ENCODE peak calls at places on chromosome 12, in six cellular contexts. One of them, this sample, is unnamed.

GRCh38 chr12:52364061-52364460 is 3.2 kb downstream of the KRT85 start:
- DNase-seq in CD4-positive, alpha-beta T cell: no peak
- DNase-seq in right lobe of liver: no peak
- DNase-seq in GM23338: no peak
- DNase-seq in RWPE1: no peak
- DNase-seq in lower lobe of right lung: no peak
- DNase-seq in this sample: no peak

GRCh38 chr12:13383379-13383778 is 186.9 kb downstream of the EMP1 start:
- DNase-seq in GM23338: no peak
- DNase-seq in right lobe of liver: peak
- DNase-seq in CD4-positive, alpha-beta T cell: no peak
- DNase-seq in lower lobe of right lung: no peak
- DNase-seq in RWPE1: peak
- DNase-seq in this sample: no peak

GRCh38 chr12:40192704-40193255 is 32.0 kb upstream of the LRRK2 start:
- DNase-seq in lower lobe of right lung: no peak
- DNase-seq in RWPE1: no peak
- DNase-seq in GM23338: no peak
- DNase-seq in CD4-positive, alpha-beta T cell: no peak
- DNase-seq in right lobe of liver: no peak
- DNase-seq in this sample: no peak

GRCh38 chr12:31506907-31507306 is 84.0 kb downstream of the DENND5B start:
- DNase-seq in lower lobe of right lung: no peak
- DNase-seq in CD4-positive, alpha-beta T cell: no peak
- DNase-seq in GM23338: peak
- DNase-seq in right lobe of liver: no peak
- DNase-seq in RWPE1: no peak
- DNase-seq in this sample: no peak

GRCh38 chr12:76266797-76267196 is 81.4 kb downstream of the BBS10 start:
- DNase-seq in GM23338: no peak
- DNase-seq in lower lobe of right lung: peak
- DNase-seq in RWPE1: peak
- DNase-seq in CD4-positive, alpha-beta T cell: no peak
- DNase-seq in right lobe of liver: no peak
- DNase-seq in this sample: no peak

GRCh38 chr12:117032593-117033381 is 66.4 kb downstream of the TESC start:
- DNase-seq in lower lobe of right lung: no peak
- DNase-seq in RWPE1: no peak
- DNase-seq in GM23338: peak
- DNase-seq in right lobe of liver: no peak
- DNase-seq in CD4-positive, alpha-beta T cell: no peak
- DNase-seq in this sample: no peak

GRCh38 chr12:6095269-6095668 is 29.2 kb downstream of the VWF start:
- DNase-seq in CD4-positive, alpha-beta T cell: no peak
- DNase-seq in RWPE1: no peak
- DNase-seq in right lobe of liver: no peak
- DNase-seq in lower lobe of right lung: no peak
- DNase-seq in GM23338: no peak
- DNase-seq in this sample: no peak

GRCh38 chr12:50354908-50355307 is 41.5 kb downstream of the FAM186A start:
- DNase-seq in GM23338: no peak
- DNase-seq in RWPE1: no peak
- DNase-seq in CD4-positive, alpha-beta T cell: no peak
- DNase-seq in right lobe of liver: no peak
- DNase-seq in lower lobe of right lung: no peak
- DNase-seq in this sample: no peak

GRCh38 chr12:72323881-72324280 is 51.7 kb downstream of the TRHDE start:
- DNase-seq in CD4-positive, alpha-beta T cell: no peak
- DNase-seq in lower lobe of right lung: no peak
- DNase-seq in right lobe of liver: no peak
- DNase-seq in RWPE1: no peak
- DNase-seq in GM23338: no peak
- DNase-seq in this sample: no peak

GRCh38 chr12:132505105-132505851 is 15.3 kb downstream of the FBRSL1 start:
- DNase-seq in RWPE1: no peak
- DNase-seq in lower lobe of right lung: peak
- DNase-seq in CD4-positive, alpha-beta T cell: no peak
- DNase-seq in right lobe of liver: no peak
- DNase-seq in GM23338: no peak
- DNase-seq in this sample: no peak

GRCh38 chr12:47155457-47156166 is 75.9 kb upstream of the AMIGO2 start:
- DNase-seq in CD4-positive, alpha-beta T cell: no peak
- DNase-seq in right lobe of liver: no peak
- DNase-seq in GM23338: no peak
- DNase-seq in lower lobe of right lung: no peak
- DNase-seq in RWPE1: no peak
- DNase-seq in this sample: no peak

GRCh38 chr12:6335451-6336078 is 6.3 kb downstream of the TNFRSF1A start:
- DNase-seq in CD4-positive, alpha-beta T cell: peak
- DNase-seq in lower lobe of right lung: peak
- DNase-seq in GM23338: peak
- DNase-seq in RWPE1: peak
- DNase-seq in right lobe of liver: peak
- DNase-seq in this sample: peak

GRCh38 chr12:109944975-109945374 is 44.9 kb downstream of the TCHP start:
- DNase-seq in right lobe of liver: peak
- DNase-seq in lower lobe of right lung: no peak
- DNase-seq in RWPE1: no peak
- DNase-seq in GM23338: peak
- DNase-seq in CD4-positive, alpha-beta T cell: no peak
- DNase-seq in this sample: peak

GRCh38 chr12:97404549-97404948 is 58.1 kb upstream of the RMST start:
- DNase-seq in CD4-positive, alpha-beta T cell: no peak
- DNase-seq in lower lobe of right lung: no peak
- DNase-seq in GM23338: peak
- DNase-seq in RWPE1: peak
- DNase-seq in right lobe of liver: peak
- DNase-seq in this sample: peak

GRCh38 chr12:15600223-15600935 is 188.8 kb downstream of the EPS8 start:
- DNase-seq in GM23338: no peak
- DNase-seq in lower lobe of right lung: no peak
- DNase-seq in right lobe of liver: no peak
- DNase-seq in RWPE1: no peak
- DNase-seq in CD4-positive, alpha-beta T cell: no peak
- DNase-seq in this sample: no peak

GRCh38 chr12:5015711-5016492 is 27.8 kb upstream of the KCNA5 start:
- DNase-seq in RWPE1: no peak
- DNase-seq in lower lobe of right lung: no peak
- DNase-seq in GM23338: no peak
- DNase-seq in CD4-positive, alpha-beta T cell: no peak
- DNase-seq in right lobe of liver: no peak
- DNase-seq in this sample: no peak

GRCh38 chr12:68537571-68537970 is 73.1 kb upstream of the RAP1B start:
- DNase-seq in GM23338: no peak
- DNase-seq in RWPE1: no peak
- DNase-seq in right lobe of liver: no peak
- DNase-seq in CD4-positive, alpha-beta T cell: no peak
- DNase-seq in lower lobe of right lung: no peak
- DNase-seq in this sample: no peak

GRCh38 chr12:68538722-68539614 is 71.7 kb upstream of the RAP1B start:
- DNase-seq in RWPE1: no peak
- DNase-seq in right lobe of liver: no peak
- DNase-seq in lower lobe of right lung: peak
- DNase-seq in CD4-positive, alpha-beta T cell: peak
- DNase-seq in GM23338: peak
- DNase-seq in this sample: no peak

GRCh38 chr12:68536885-68537284 is 73.8 kb upstream of the RAP1B start:
- DNase-seq in GM23338: no peak
- DNase-seq in right lobe of liver: no peak
- DNase-seq in RWPE1: no peak
- DNase-seq in CD4-positive, alpha-beta T cell: no peak
- DNase-seq in lower lobe of right lung: no peak
- DNase-seq in this sample: no peak

GRCh38 chr12:68534108-68534507 is 76.6 kb upstream of the RAP1B start:
- DNase-seq in lower lobe of right lung: no peak
- DNase-seq in RWPE1: no peak
- DNase-seq in CD4-positive, alpha-beta T cell: no peak
- DNase-seq in right lobe of liver: no peak
- DNase-seq in GM23338: no peak
- DNase-seq in this sample: no peak

GRCh38 chr12:68539615-68539952 is 71.1 kb upstream of the RAP1B start:
- DNase-seq in right lobe of liver: no peak
- DNase-seq in RWPE1: no peak
- DNase-seq in lower lobe of right lung: no peak
- DNase-seq in CD4-positive, alpha-beta T cell: no peak
- DNase-seq in GM23338: no peak
- DNase-seq in this sample: no peak
- H3K27ac ChIP-seq in right lobe of liver: peak
- H3K27ac ChIP-seq in RWPE1: no peak
- H3K27ac ChIP-seq in lower lobe of right lung: peak
- H3K27ac ChIP-seq in CD4-positive, alpha-beta T cell: no peak
- H3K27ac ChIP-seq in GM23338: peak
- H3K27ac ChIP-seq in this sample: no peak

GRCh38 chr12:104219361-104219892 is 3.8 kb downstream of the TXNRD1 start:
- DNase-seq in right lobe of liver: no peak
- DNase-seq in lower lobe of right lung: no peak
- DNase-seq in RWPE1: peak
- DNase-seq in GM23338: no peak
- DNase-seq in CD4-positive, alpha-beta T cell: no peak
- DNase-seq in this sample: no peak
- H3K27ac ChIP-seq in right lobe of liver: peak
- H3K27ac ChIP-seq in lower lobe of right lung: peak
- H3K27ac ChIP-seq in RWPE1: peak
- H3K27ac ChIP-seq in GM23338: no peak
- H3K27ac ChIP-seq in CD4-positive, alpha-beta T cell: no peak
- H3K27ac ChIP-seq in this sample: no peak

DNA sequence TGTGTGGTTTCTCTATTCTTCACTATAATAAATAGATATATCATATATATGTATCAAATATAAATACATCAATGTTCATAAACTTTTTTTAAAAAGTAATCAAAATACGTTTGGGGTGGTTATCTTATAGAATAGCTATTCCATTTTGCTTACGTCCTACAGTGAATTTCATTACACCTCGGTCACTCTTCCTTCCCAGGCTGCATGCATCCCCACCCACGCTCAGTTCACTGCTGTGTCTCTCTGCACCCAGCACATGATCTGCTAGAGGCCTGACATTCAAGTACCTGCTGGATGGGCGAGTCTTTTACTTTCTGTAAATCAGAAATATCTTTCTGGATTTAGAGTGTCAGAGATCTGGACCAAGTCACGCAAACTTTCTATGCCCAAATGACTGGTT is 3.6 kb downstream of the STX2 start:
- DNase-seq in lower lobe of right lung: no peak
- DNase-seq in CD4-positive, alpha-beta T cell: no peak
- DNase-seq in RWPE1: no peak
- DNase-seq in GM23338: no peak
- DNase-seq in right lobe of liver: no peak
- DNase-seq in this sample: no peak
- H3K27ac ChIP-seq in lower lobe of right lung: no peak
- H3K27ac ChIP-seq in CD4-positive, alpha-beta T cell: no peak
- H3K27ac ChIP-seq in RWPE1: no peak
- H3K27ac ChIP-seq in GM23338: no peak
- H3K27ac ChIP-seq in right lobe of liver: no peak
- H3K27ac ChIP-seq in this sample: no peak

DNA sequence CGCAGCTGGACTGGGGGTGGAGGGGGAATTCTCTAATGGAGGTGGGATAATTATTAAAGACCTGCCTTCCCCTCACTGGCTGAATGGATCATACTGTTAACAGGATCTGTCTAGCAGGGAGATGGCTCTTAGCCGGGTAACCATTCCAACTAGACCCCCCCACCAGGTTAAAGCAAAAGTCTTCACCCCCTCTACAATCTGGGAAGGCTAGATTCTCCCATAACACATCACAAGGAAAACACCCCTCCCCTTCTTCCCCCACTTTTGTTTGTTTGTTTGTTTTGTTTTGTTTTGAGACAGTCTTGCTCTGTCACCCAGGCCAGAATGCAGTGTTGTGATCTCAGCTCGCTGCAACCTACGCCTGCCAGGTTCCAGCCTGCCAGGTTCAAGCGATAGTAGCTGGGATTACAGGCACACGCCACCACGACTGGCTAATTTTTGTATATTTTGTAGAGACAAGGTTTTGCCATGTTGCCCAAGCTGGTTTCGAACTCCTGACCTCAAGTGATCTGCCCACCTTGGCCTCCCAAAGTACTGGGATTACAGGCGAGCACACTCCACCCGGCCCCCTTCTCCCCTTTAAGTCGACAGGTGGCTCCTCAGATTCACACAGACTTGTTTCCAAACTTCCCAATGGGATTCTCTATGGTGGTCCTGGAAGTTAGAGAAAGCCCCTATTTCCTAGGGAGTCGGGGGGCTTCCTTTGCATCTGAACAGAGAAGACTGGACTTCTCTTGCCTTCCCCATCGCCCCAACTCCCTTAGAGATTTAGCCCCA is 3.5 kb upstream of the BAZ2A start:
- DNase-seq in RWPE1: no peak
- DNase-seq in CD4-positive, alpha-beta T cell: no peak
- DNase-seq in right lobe of liver: no peak
- DNase-seq in lower lobe of right lung: no peak
- DNase-seq in GM23338: no peak
- DNase-seq in this sample: no peak
- H3K27ac ChIP-seq in RWPE1: peak
- H3K27ac ChIP-seq in CD4-positive, alpha-beta T cell: peak
- H3K27ac ChIP-seq in right lobe of liver: peak
- H3K27ac ChIP-seq in lower lobe of right lung: peak
- H3K27ac ChIP-seq in GM23338: peak
- H3K27ac ChIP-seq in this sample: peak

GRCh38 chr12:53992377-53992776 is 7.4 kb downstream of the HOXC10 start:
- DNase-seq in GM23338: no peak
- DNase-seq in CD4-positive, alpha-beta T cell: no peak
- DNase-seq in lower lobe of right lung: no peak
- DNase-seq in RWPE1: no peak
- DNase-seq in right lobe of liver: no peak
- DNase-seq in this sample: no peak
- H3K27ac ChIP-seq in GM23338: no peak
- H3K27ac ChIP-seq in CD4-positive, alpha-beta T cell: no peak
- H3K27ac ChIP-seq in lower lobe of right lung: no peak
- H3K27ac ChIP-seq in RWPE1: no peak
- H3K27ac ChIP-seq in right lobe of liver: no peak
- H3K27ac ChIP-seq in this sample: no peak

GRCh38 chr12:43723134-43723533 is 35.5 kb downstream of the PUS7L start:
- DNase-seq in GM23338: no peak
- DNase-seq in lower lobe of right lung: no peak
- DNase-seq in RWPE1: no peak
- DNase-seq in CD4-positive, alpha-beta T cell: no peak
- DNase-seq in right lobe of liver: no peak
- DNase-seq in this sample: no peak

GRCh38 chr12:43728117-43728516 is 30.5 kb downstream of the PUS7L start:
- DNase-seq in GM23338: no peak
- DNase-seq in right lobe of liver: no peak
- DNase-seq in lower lobe of right lung: no peak
- DNase-seq in CD4-positive, alpha-beta T cell: no peak
- DNase-seq in RWPE1: no peak
- DNase-seq in this sample: no peak

GRCh38 chr12:43722621-43723020 is 36.0 kb downstream of the PUS7L start:
- DNase-seq in RWPE1: no peak
- DNase-seq in GM23338: no peak
- DNase-seq in CD4-positive, alpha-beta T cell: no peak
- DNase-seq in lower lobe of right lung: no peak
- DNase-seq in right lobe of liver: no peak
- DNase-seq in this sample: no peak
- H3K27ac ChIP-seq in RWPE1: no peak
- H3K27ac ChIP-seq in GM23338: no peak
- H3K27ac ChIP-seq in CD4-positive, alpha-beta T cell: no peak
- H3K27ac ChIP-seq in lower lobe of right lung: no peak
- H3K27ac ChIP-seq in right lobe of liver: no peak
- H3K27ac ChIP-seq in this sample: no peak

GRCh38 chr12:124906606-124907261 is 7.7 kb downstream of the UBC start:
- DNase-seq in CD4-positive, alpha-beta T cell: peak
- DNase-seq in right lobe of liver: peak
- DNase-seq in lower lobe of right lung: peak
- DNase-seq in RWPE1: peak
- DNase-seq in GM23338: peak
- DNase-seq in this sample: no peak
- H3K27ac ChIP-seq in CD4-positive, alpha-beta T cell: no peak
- H3K27ac ChIP-seq in right lobe of liver: no peak
- H3K27ac ChIP-seq in lower lobe of right lung: no peak
- H3K27ac ChIP-seq in RWPE1: no peak
- H3K27ac ChIP-seq in GM23338: no peak
- H3K27ac ChIP-seq in this sample: peak